ENCODE peak calls at places on chromosomes 16 and 17, in eight cellular contexts. X, Z, B, E, T, A, K and V are unnamed samples.
A peak's percentile ranks its signal among the peaks of the same experiment; 100 is the strongest.

GRCh38 chr17:74751210-74751529 is 2.7 kb downstream of the NHERF1 start:
- DNase-seq in A (peak; percentile 26), B (no peak), X (no peak), E (no peak), K (no peak), T (no peak), Z (no peak), V (no peak)

GRCh38 chr16:3000540-3000939 is 12.2 kb upstream of the CLDN9 start:
- DNase-seq in Z (no peak), A (no peak), T (no peak), E (no peak), K (no peak), X (no peak), B (no peak), V (no peak)

GRCh38 chr17:64385187-64386083 is 5.2 kb downstream of the PECAM1 start:
- DNase-seq in E (peak; percentile 85), K (peak; percentile 48), Z (peak; percentile 52), A (no peak), T (no peak), B (no peak), X (no peak), V (peak; percentile 90)

GRCh38 chr17:72467841-72468653 is 347.2 kb downstream of the SOX9 start:
- DNase-seq in B (peak; percentile 70), E (no peak), T (peak; percentile 77), A (peak; percentile 83), X (no peak), K (peak; percentile 87), Z (no peak), V (peak; percentile 40)

GRCh38 chr17:50123649-50124349 is 6.2 kb downstream of the SAMD14 start:
- DNase-seq in B (peak; percentile 87), X (peak; percentile 74), E (no peak), K (no peak), T (no peak), Z (no peak), A (no peak), V (peak; percentile 53)

GRCh38 chr16:84740596-84741071 is 40.8 kb downstream of the USP10 start:
- DNase-seq in X (no peak), Z (no peak), B (no peak), A (no peak), E (no peak), T (no peak), K (no peak), V (no peak)

GRCh38 chr16:58299757-58300349 is 5.0 kb upstream of the PRSS54 start:
- DNase-seq in B (peak; percentile 83), Z (no peak), X (peak; percentile 41), K (peak; percentile 22), T (peak; percentile 32), A (no peak), E (peak; percentile 35), V (peak; percentile 38)

GRCh38 chr17:79808763-79809529 is 12.1 kb upstream of the CBX8 start:
- DNase-seq in T (peak; percentile 66), K (peak; percentile 57), Z (no peak), X (no peak), B (peak; percentile 90), E (no peak), A (no peak), V (peak; percentile 70)

GRCh38 chr16:35252356-35252936 is 1793.0 kb downstream of the TP53TG3F start:
- DNase-seq in B (no peak), K (no peak), Z (no peak), E (no peak), T (no peak), X (no peak), A (no peak), V (no peak)

GRCh38 chr16:2043296-2043979 is 4.2 kb downstream of the NTHL1 start:
- DNase-seq in B (no peak), T (no peak), A (peak; percentile 86), X (peak; percentile 13), K (peak; percentile 69), E (no peak), Z (no peak), V (no peak)

GRCh38 chr17:7684856-7685532 is 2.3 kb downstream of the TP53 start:
- DNase-seq in A (no peak), Z (no peak), X (no peak), T (no peak), K (no peak), B (no peak), E (no peak), V (no peak)

GRCh38 chr17:75473246-75473645 is 16.8 kb downstream of the TMEM94 start:
- DNase-seq in Z (no peak), A (peak; percentile 4), K (no peak), E (no peak), X (no peak), T (no peak), B (no peak), V (no peak)

GRCh38 chr17:68457168-68457538 is at the start of gene WIPI1:
- DNase-seq in B (no peak), K (peak; percentile 58), A (peak; percentile 89), Z (peak; percentile 10), X (no peak), T (no peak), E (no peak), V (no peak)

GRCh38 chr16:30748634-30749445 is 615 bp downstream of the PHKG2 start:
- DNase-seq in A (no peak), B (peak; percentile 49), Z (peak; percentile 23), X (peak; percentile 66), K (peak; percentile 58), E (peak; percentile 46), T (no peak), V (peak; percentile 57)

GRCh38 chr17:79294459-79295071 is 219.9 kb downstream of the ENGASE start:
- DNase-seq in K (peak; percentile 48), T (peak; percentile 57), Z (no peak), A (no peak), B (peak; percentile 99), X (no peak), E (peak; percentile 57), V (peak; percentile 34)

GRCh38 chr17:62681939-62682381 is 54.5 kb downstream of the MRC2 start:
- DNase-seq in E (no peak), X (no peak), K (no peak), T (no peak), B (no peak), Z (no peak), A (no peak), V (no peak)

GRCh38 chr17:43822566-43823190 is 10.3 kb downstream of the MPP3 start:
- DNase-seq in A (no peak), E (no peak), T (no peak), X (no peak), K (no peak), B (no peak), Z (no peak), V (no peak)

GRCh38 chr16:19718624-19718965 is 524 bp downstream of the IQCK start:
- DNase-seq in T (no peak), K (no peak), X (no peak), Z (no peak), A (peak; percentile 61), E (no peak), B (no peak), V (peak; percentile 31)

GRCh38 chr16:85902366-85903155 is 3.6 kb downstream of the IRF8 start:
- DNase-seq in T (peak; percentile 39), Z (no peak), E (peak; percentile 76), A (peak; percentile 70), K (peak; percentile 67), B (peak; percentile 75), X (no peak), V (no peak)